ENCODE peak calls at places on chromosomes 11 and 22, in seven cellular contexts. One of them, this sample, is unnamed.

GRCh38 chr22:43142881-43143562 is at the start of gene MCAT:
- DNase-seq in K562: peak; percentile 84
- DNase-seq in NCI-H524 treated with DMSO at 0.1 percent for 48 hours: peak; percentile 9
- DNase-seq in head of caudate nucleus: peak; percentile 92
- DNase-seq in upper lobe of right lung: peak; percentile 93
- DNase-seq in activated gamma-delta T cell treated with Interleukin-2 at 50 U/mL for 16 hours: peak; percentile 72
- DNase-seq in mammary epithelial cell: peak; percentile 76
- DNase-seq in this sample: peak; percentile 89

GRCh38 chr11:2789791-2790580 is 90.2 kb upstream of the KCNQ1OT1 start:
- DNase-seq in K562: no peak
- DNase-seq in NCI-H524 treated with DMSO at 0.1 percent for 48 hours: no peak
- DNase-seq in head of caudate nucleus: peak; percentile 37
- DNase-seq in upper lobe of right lung: peak; percentile 42
- DNase-seq in activated gamma-delta T cell treated with Interleukin-2 at 50 U/mL for 16 hours: peak; percentile 1
- DNase-seq in mammary epithelial cell: no peak
- DNase-seq in this sample: no peak

GRCh38 chr11:62546937-62547625 is 475 bp upstream of the AHNAK start:
- DNase-seq in K562: no peak
- DNase-seq in NCI-H524 treated with DMSO at 0.1 percent for 48 hours: no peak
- DNase-seq in head of caudate nucleus: no peak
- DNase-seq in upper lobe of right lung: no peak
- DNase-seq in activated gamma-delta T cell treated with Interleukin-2 at 50 U/mL for 16 hours: no peak
- DNase-seq in mammary epithelial cell: peak; percentile 72
- DNase-seq in this sample: no peak

GRCh38 chr11:61815790-61816735 is 740 bp downstream of the FADS1 start:
- DNase-seq in K562: peak; percentile 71
- DNase-seq in NCI-H524 treated with DMSO at 0.1 percent for 48 hours: no peak
- DNase-seq in head of caudate nucleus: peak; percentile 83
- DNase-seq in upper lobe of right lung: peak; percentile 84
- DNase-seq in activated gamma-delta T cell treated with Interleukin-2 at 50 U/mL for 16 hours: peak; percentile 59
- DNase-seq in mammary epithelial cell: peak; percentile 83
- DNase-seq in this sample: peak; percentile 41

GRCh38 chr22:24894998-24895397 is 51.5 kb downstream of the LHFPL7 start:
- DNase-seq in K562: no peak
- DNase-seq in NCI-H524 treated with DMSO at 0.1 percent for 48 hours: no peak
- DNase-seq in head of caudate nucleus: peak; percentile 48
- DNase-seq in upper lobe of right lung: peak; percentile 79
- DNase-seq in activated gamma-delta T cell treated with Interleukin-2 at 50 U/mL for 16 hours: no peak
- DNase-seq in mammary epithelial cell: peak; percentile 39
- DNase-seq in this sample: no peak

GRCh38 chr11:43943931-43944751 is 1.7 kb downstream of the C11orf96 start:
- DNase-seq in K562: no peak
- DNase-seq in NCI-H524 treated with DMSO at 0.1 percent for 48 hours: no peak
- DNase-seq in head of caudate nucleus: peak; percentile 54
- DNase-seq in upper lobe of right lung: peak; percentile 71
- DNase-seq in activated gamma-delta T cell treated with Interleukin-2 at 50 U/mL for 16 hours: no peak
- DNase-seq in mammary epithelial cell: peak; percentile 84
- DNase-seq in this sample: no peak

GRCh38 chr11:128061321-128061871 is 526.0 kb downstream of the ETS1 start:
- DNase-seq in K562: no peak
- DNase-seq in NCI-H524 treated with DMSO at 0.1 percent for 48 hours: no peak
- DNase-seq in head of caudate nucleus: no peak
- DNase-seq in upper lobe of right lung: no peak
- DNase-seq in activated gamma-delta T cell treated with Interleukin-2 at 50 U/mL for 16 hours: no peak
- DNase-seq in mammary epithelial cell: no peak
- DNase-seq in this sample: no peak

GRCh38 chr22:29130490-29130889 is 57.7 kb downstream of the KREMEN1 start:
- DNase-seq in K562: no peak
- DNase-seq in NCI-H524 treated with DMSO at 0.1 percent for 48 hours: no peak
- DNase-seq in head of caudate nucleus: no peak
- DNase-seq in upper lobe of right lung: no peak
- DNase-seq in activated gamma-delta T cell treated with Interleukin-2 at 50 U/mL for 16 hours: no peak
- DNase-seq in mammary epithelial cell: no peak
- DNase-seq in this sample: no peak

GRCh38 chr11:114059278-114059983 is at the start of gene ZBTB16:
- DNase-seq in K562: peak; percentile 66
- DNase-seq in NCI-H524 treated with DMSO at 0.1 percent for 48 hours: peak; percentile 5
- DNase-seq in head of caudate nucleus: peak; percentile 96
- DNase-seq in upper lobe of right lung: peak; percentile 95
- DNase-seq in activated gamma-delta T cell treated with Interleukin-2 at 50 U/mL for 16 hours: peak; percentile 62
- DNase-seq in mammary epithelial cell: no peak
- DNase-seq in this sample: peak; percentile 65

GRCh38 chr11:59207988-59208432 is 4.7 kb downstream of the MPEG1 start:
- DNase-seq in K562: peak; percentile 42
- DNase-seq in NCI-H524 treated with DMSO at 0.1 percent for 48 hours: no peak
- DNase-seq in head of caudate nucleus: peak; percentile 79
- DNase-seq in upper lobe of right lung: no peak
- DNase-seq in activated gamma-delta T cell treated with Interleukin-2 at 50 U/mL for 16 hours: no peak
- DNase-seq in mammary epithelial cell: peak; percentile 74
- DNase-seq in this sample: peak; percentile 19

GRCh38 chr11:73308963-73309960 is 1.2 kb downstream of the ARHGEF17 start:
- DNase-seq in K562: peak; percentile 36
- DNase-seq in NCI-H524 treated with DMSO at 0.1 percent for 48 hours: no peak
- DNase-seq in head of caudate nucleus: peak; percentile 61
- DNase-seq in upper lobe of right lung: peak; percentile 96
- DNase-seq in activated gamma-delta T cell treated with Interleukin-2 at 50 U/mL for 16 hours: no peak
- DNase-seq in mammary epithelial cell: peak; percentile 95
- DNase-seq in this sample: no peak

GRCh38 chr11:66011785-66012303 is at the start of gene CST6:
- DNase-seq in K562: no peak
- DNase-seq in NCI-H524 treated with DMSO at 0.1 percent for 48 hours: no peak
- DNase-seq in head of caudate nucleus: no peak
- DNase-seq in upper lobe of right lung: peak; percentile 72
- DNase-seq in activated gamma-delta T cell treated with Interleukin-2 at 50 U/mL for 16 hours: no peak
- DNase-seq in mammary epithelial cell: no peak
- DNase-seq in this sample: no peak

GRCh38 chr11:914747-915493 is 4.3 kb upstream of the CHID1 start:
- DNase-seq in K562: no peak
- DNase-seq in NCI-H524 treated with DMSO at 0.1 percent for 48 hours: no peak
- DNase-seq in head of caudate nucleus: peak; percentile 58
- DNase-seq in upper lobe of right lung: peak; percentile 79
- DNase-seq in activated gamma-delta T cell treated with Interleukin-2 at 50 U/mL for 16 hours: no peak
- DNase-seq in mammary epithelial cell: no peak
- DNase-seq in this sample: no peak

GRCh38 chr11:35934981-35935380 is 8.9 kb upstream of the LDLRAD3 start:
- DNase-seq in K562: no peak
- DNase-seq in NCI-H524 treated with DMSO at 0.1 percent for 48 hours: no peak
- DNase-seq in head of caudate nucleus: peak; percentile 31
- DNase-seq in upper lobe of right lung: no peak
- DNase-seq in activated gamma-delta T cell treated with Interleukin-2 at 50 U/mL for 16 hours: no peak
- DNase-seq in mammary epithelial cell: no peak
- DNase-seq in this sample: no peak

GRCh38 chr11:118996926-118997626 is 862 bp upstream of the CENATAC start:
- DNase-seq in K562: peak; percentile 56
- DNase-seq in NCI-H524 treated with DMSO at 0.1 percent for 48 hours: no peak
- DNase-seq in head of caudate nucleus: no peak
- DNase-seq in upper lobe of right lung: no peak
- DNase-seq in activated gamma-delta T cell treated with Interleukin-2 at 50 U/mL for 16 hours: peak; percentile 11
- DNase-seq in mammary epithelial cell: peak; percentile 16
- DNase-seq in this sample: no peak

GRCh38 chr11:66126808-66127555 is 56.9 kb downstream of the PACS1 start:
- DNase-seq in K562: no peak
- DNase-seq in NCI-H524 treated with DMSO at 0.1 percent for 48 hours: no peak
- DNase-seq in head of caudate nucleus: peak; percentile 84
- DNase-seq in upper lobe of right lung: peak; percentile 68
- DNase-seq in activated gamma-delta T cell treated with Interleukin-2 at 50 U/mL for 16 hours: peak; percentile 45
- DNase-seq in mammary epithelial cell: peak; percentile 87
- DNase-seq in this sample: peak; percentile 43

GRCh38 chr11:72012897-72013721 is 14.4 kb downstream of the IL18BP start:
- DNase-seq in K562: no peak
- DNase-seq in NCI-H524 treated with DMSO at 0.1 percent for 48 hours: no peak
- DNase-seq in head of caudate nucleus: peak; percentile 81
- DNase-seq in upper lobe of right lung: peak; percentile 85
- DNase-seq in activated gamma-delta T cell treated with Interleukin-2 at 50 U/mL for 16 hours: no peak
- DNase-seq in mammary epithelial cell: peak; percentile 76
- DNase-seq in this sample: no peak

This sample was measured in CD8-positive, alpha-beta T cell.